ENCODE peak calls at places on chromosome 9, in four cellular contexts. U is HepG2, R is GM12878, S is H1. I is an unnamed sample.

GRCh38 chr9:114681594-114682332 is at the start of gene TEX48:
- DNase-seq in U (peak), R (peak), S (peak), I (peak)

GRCh38 chr9:37943329-37944265 is 39.7 kb upstream of the SLC25A51 start:
- DNase-seq in U (no peak), R (no peak), S (no peak), I (no peak)

GRCh38 chr9:71664566-71664965 is 103.7 kb downstream of the CEMIP2 start:
- DNase-seq in U (no peak), R (no peak), S (no peak), I (no peak)

GRCh38 chr9:91197232-91198181 is 164.2 kb downstream of the AUH start:
- DNase-seq in U (peak), R (no peak), S (no peak), I (no peak)

GRCh38 chr9:19281801-19282200 is 51.3 kb downstream of the DENND4C start:
- DNase-seq in U (no peak), R (no peak), S (no peak), I (no peak)

GRCh38 chr9:109186857-109187256 is 19.8 kb upstream of the FRRS1L start:
- DNase-seq in U (no peak), R (no peak), S (no peak), I (no peak)

GRCh38 chr9:36101916-36102741 is 34.4 kb upstream of the GLIPR2 start:
- DNase-seq in U (peak), R (no peak), S (peak), I (peak)

GRCh38 chr9:19173598-19174125 is 46.4 kb upstream of the PLIN2 start:
- DNase-seq in U (peak), R (no peak), S (no peak), I (no peak)

GRCh38 chr9:127445851-127446719 is 5.1 kb downstream of the RPL12 start:
- DNase-seq in U (no peak), R (no peak), S (no peak), I (no peak)

GRCh38 chr9:19379697-19380046 is 364 bp downstream of the RPS6 start:
- DNase-seq in U (no peak), R (no peak), S (no peak), I (no peak)

GRCh38 chr9:127178646-127179632 is 56.5 kb upstream of the ANGPTL2 start:
- DNase-seq in U (no peak), R (no peak), S (no peak), I (no peak)

GRCh38 chr9:114580609-114581193 is 6.9 kb upstream of the ATP6V1G1 start:
- DNase-seq in U (no peak), R (no peak), S (no peak), I (no peak)

GRCh38 chr9:14561929-14562386 is 131.3 kb downstream of the ZDHHC21 start:
- DNase-seq in U (peak), R (no peak), S (no peak), I (no peak)

GRCh38 chr9:82353631-82354030 is 365.1 kb downstream of the SPATA31D1 start:
- DNase-seq in U (no peak), R (no peak), S (no peak), I (no peak)

GRCh38 chr9:117189121-117189520 is 225.7 kb downstream of the ASTN2 start:
- DNase-seq in U (no peak), R (no peak), S (no peak), I (no peak)

GRCh38 chr9:2285411-2285810 is 270.3 kb downstream of the SMARCA2 start:
- DNase-seq in U (no peak), R (no peak), S (no peak), I (no peak)

GRCh38 chr9:72839140-72839539 is 113.7 kb downstream of the ALDH1A1 start:
- DNase-seq in U (no peak), R (no peak), S (no peak), I (no peak)

GRCh38 chr9:98766548-98766947 is 29.8 kb downstream of the ANKS6 start:
- DNase-seq in U (no peak), R (no peak), S (no peak), I (no peak)

GRCh38 chr9:82535432-82535998 is 527.4 kb downstream of the RASEF start:
- DNase-seq in U (no peak), R (no peak), S (no peak), I (no peak)

GRCh38 chr9:113184509-113184908 is 33.7 kb downstream of the SLC31A2 start:
- DNase-seq in U (no peak), R (no peak), S (no peak), I (no peak)

GRCh38 chr9:111178361-111179043 is 140.2 kb upstream of the LPAR1 start:
- DNase-seq in U (no peak), R (no peak), S (no peak), I (no peak)

GRCh38 chr9:91795500-91796241 is 154.4 kb downstream of the ROR2 start:
- DNase-seq in U (no peak), R (no peak), S (no peak), I (no peak)

GRCh38 chr9:136901516-136902258 is 15.4 kb downstream of the TRAF2 start:
- DNase-seq in U (peak), R (peak), S (no peak), I (no peak)

GRCh38 chr9:134328841-134329575 is 2.8 kb downstream of the RXRA start:
- DNase-seq in U (peak), R (no peak), S (no peak), I (no peak)
- H3K9ac ChIP-seq in U (peak), R (no peak), S (no peak), I (peak)

GRCh38 chr9:125758986-125759811 is 12.0 kb downstream of the PBX3 start:
- DNase-seq in U (peak), R (no peak), S (no peak), I (no peak)
- H3K4me3 ChIP-seq in U (no peak), R (peak), S (peak), I (no peak)

GRCh38 chr9:5269249-5269715 is 35.2 kb downstream of the RLN2 start:
- DNase-seq in U (peak), R (no peak), S (peak), I (peak)

GRCh38 chr9:5265939-5266338 is 34.7 kb downstream of the INSL4 start:
- DNase-seq in U (no peak), R (no peak), S (no peak), I (no peak)

GRCh38 chr9:5263568-5264218 is 32.5 kb downstream of the INSL4 start:
- DNase-seq in U (peak), R (no peak), S (no peak), I (no peak)

GRCh38 chr9:5264219-5264595 is 33.0 kb downstream of the INSL4 start:
- DNase-seq in U (no peak), R (no peak), S (no peak), I (no peak)
- TF ChIP-seq SUZ12 in U (no peak), R (no peak), S (no peak), I (no peak)

GRCh38 chr9:128503870-128504269 is 649 bp upstream of the GLE1 start:
- DNase-seq in U (no peak), R (no peak), S (no peak), I (no peak)
- H3K9ac ChIP-seq in U (peak), R (peak), S (no peak), I (peak)

GRCh38 chr9:89602978-89603628 is 1.7 kb upstream of the GADD45G start:
- DNase-seq in U (peak), R (peak), S (peak), I (peak)
- H3K4me3 ChIP-seq in U (no peak), R (peak), S (peak), I (peak)

GRCh38 chr9:132008184-132008781 is 71.4 kb downstream of the MED27 start:
- DNase-seq in U (no peak), R (no peak), S (no peak), I (no peak)
- TF ChIP-seq SUZ12 in U (no peak), R (no peak), S (no peak), I (no peak)